ENCODE peak calls at places on chromosomes 3 and 15, in seven cellular contexts. One of them, this sample, is unnamed.

GRCh38 chr15:70698412-70698811 is 64.9 kb downstream of the UACA start:
- DNase-seq in body of pancreas: no peak
- DNase-seq in OCI-LY7: no peak
- DNase-seq in A549: no peak
- DNase-seq in K562: no peak
- DNase-seq in AG09309: no peak
- DNase-seq in cardiac fibroblast: no peak
- DNase-seq in this sample: no peak

GRCh38 chr3:58237238-58237939 is at the start of gene ABHD6:
- DNase-seq in body of pancreas: peak; percentile 74
- DNase-seq in OCI-LY7: peak; percentile 86
- DNase-seq in A549: peak; percentile 61
- DNase-seq in K562: peak; percentile 86
- DNase-seq in AG09309: peak; percentile 17
- DNase-seq in cardiac fibroblast: peak; percentile 70
- DNase-seq in this sample: peak; percentile 80

GRCh38 chr15:98713585-98714001 is 65.3 kb downstream of the IGF1R start:
- DNase-seq in body of pancreas: no peak
- DNase-seq in OCI-LY7: peak; percentile 31
- DNase-seq in A549: no peak
- DNase-seq in K562: no peak
- DNase-seq in AG09309: no peak
- DNase-seq in cardiac fibroblast: no peak
- DNase-seq in this sample: peak; percentile 17

GRCh38 chr3:71497367-71497925 is 86.1 kb downstream of the FOXP1 start:
- DNase-seq in body of pancreas: no peak
- DNase-seq in OCI-LY7: no peak
- DNase-seq in A549: no peak
- DNase-seq in K562: no peak
- DNase-seq in AG09309: no peak
- DNase-seq in cardiac fibroblast: no peak
- DNase-seq in this sample: no peak

GRCh38 chr15:75029378-75030022 is 6.1 kb downstream of the PPCDC start:
- DNase-seq in body of pancreas: peak; percentile 94
- DNase-seq in OCI-LY7: peak; percentile 88
- DNase-seq in A549: peak; percentile 87
- DNase-seq in K562: peak; percentile 86
- DNase-seq in AG09309: peak; percentile 46
- DNase-seq in cardiac fibroblast: peak; percentile 94
- DNase-seq in this sample: peak; percentile 97

GRCh38 chr3:160168290-160168689 is 56.9 kb upstream of the C3orf80 start:
- DNase-seq in body of pancreas: no peak
- DNase-seq in OCI-LY7: no peak
- DNase-seq in A549: no peak
- DNase-seq in K562: no peak
- DNase-seq in AG09309: no peak
- DNase-seq in cardiac fibroblast: no peak
- DNase-seq in this sample: no peak

GRCh38 chr3:29937185-29937584 is 656.3 kb downstream of the RBMS3 start:
- DNase-seq in body of pancreas: no peak
- DNase-seq in OCI-LY7: no peak
- DNase-seq in A549: peak; percentile 15
- DNase-seq in K562: no peak
- DNase-seq in AG09309: no peak
- DNase-seq in cardiac fibroblast: peak; percentile 19
- DNase-seq in this sample: no peak

GRCh38 chr3:134197681-134198261 is 52.9 kb downstream of the RYK start:
- DNase-seq in body of pancreas: no peak
- DNase-seq in OCI-LY7: peak; percentile 56
- DNase-seq in A549: peak; percentile 44
- DNase-seq in K562: peak; percentile 49
- DNase-seq in AG09309: peak; percentile 53
- DNase-seq in cardiac fibroblast: peak; percentile 75
- DNase-seq in this sample: peak; percentile 11

GRCh38 chr3:53842436-53843194 is 3.6 kb downstream of the CHDH start:
- DNase-seq in body of pancreas: peak; percentile 88
- DNase-seq in OCI-LY7: no peak
- DNase-seq in A549: peak; percentile 48
- DNase-seq in K562: no peak
- DNase-seq in AG09309: no peak
- DNase-seq in cardiac fibroblast: peak; percentile 29
- DNase-seq in this sample: no peak

GRCh38 chr3:17469954-17470353 is 272.5 kb downstream of the TBC1D5 start:
- DNase-seq in body of pancreas: no peak
- DNase-seq in OCI-LY7: no peak
- DNase-seq in A549: no peak
- DNase-seq in K562: no peak
- DNase-seq in AG09309: no peak
- DNase-seq in cardiac fibroblast: no peak
- DNase-seq in this sample: no peak

GRCh38 chr3:15295506-15295905 is 36.9 kb downstream of the SH3BP5 start:
- DNase-seq in body of pancreas: no peak
- DNase-seq in OCI-LY7: no peak
- DNase-seq in A549: no peak
- DNase-seq in K562: no peak
- DNase-seq in AG09309: no peak
- DNase-seq in cardiac fibroblast: peak; percentile 96
- DNase-seq in this sample: no peak

GRCh38 chr15:101583284-101583683 is 68.9 kb downstream of the TM2D3 start:
- DNase-seq in body of pancreas: no peak
- DNase-seq in OCI-LY7: no peak
- DNase-seq in A549: no peak
- DNase-seq in K562: no peak
- DNase-seq in AG09309: no peak
- DNase-seq in cardiac fibroblast: no peak
- DNase-seq in this sample: no peak

GRCh38 chr15:70936326-70936725 is 43.7 kb downstream of the LRRC49 start:
- DNase-seq in body of pancreas: no peak
- DNase-seq in OCI-LY7: no peak
- DNase-seq in A549: no peak
- DNase-seq in K562: no peak
- DNase-seq in AG09309: no peak
- DNase-seq in cardiac fibroblast: peak; percentile 26
- DNase-seq in this sample: no peak

GRCh38 chr3:181952221-181952620 is 240.5 kb downstream of the SOX2 start:
- DNase-seq in body of pancreas: no peak
- DNase-seq in OCI-LY7: no peak
- DNase-seq in A549: no peak
- DNase-seq in K562: no peak
- DNase-seq in AG09309: no peak
- DNase-seq in cardiac fibroblast: no peak
- DNase-seq in this sample: no peak

GRCh38 chr15:36511594-36511993 is 67.8 kb upstream of the CDIN1 start:
- DNase-seq in body of pancreas: no peak
- DNase-seq in OCI-LY7: no peak
- DNase-seq in A549: no peak
- DNase-seq in K562: no peak
- DNase-seq in AG09309: no peak
- DNase-seq in cardiac fibroblast: no peak
- DNase-seq in this sample: no peak

GRCh38 chr3:10283638-10284037 is 9.1 kb downstream of the GHRL start:
- DNase-seq in body of pancreas: peak; percentile 72
- DNase-seq in OCI-LY7: no peak
- DNase-seq in A549: no peak
- DNase-seq in K562: no peak
- DNase-seq in AG09309: no peak
- DNase-seq in cardiac fibroblast: no peak
- DNase-seq in this sample: no peak

GRCh38 chr3:185558395-185558794 is 6.0 kb upstream of the LIPH start:
- DNase-seq in body of pancreas: peak; percentile 70
- DNase-seq in OCI-LY7: no peak
- DNase-seq in A549: no peak
- DNase-seq in K562: peak; percentile 67
- DNase-seq in AG09309: no peak
- DNase-seq in cardiac fibroblast: no peak
- DNase-seq in this sample: no peak

GRCh38 chr3:46719044-46719565 is 1.4 kb upstream of the PRSS50 start:
- DNase-seq in body of pancreas: no peak
- DNase-seq in OCI-LY7: no peak
- DNase-seq in A549: no peak
- DNase-seq in K562: no peak
- DNase-seq in AG09309: no peak
- DNase-seq in cardiac fibroblast: no peak
- DNase-seq in this sample: no peak

GRCh38 chr15:63321462-63321861 is 44.1 kb downstream of the APH1B start:
- DNase-seq in body of pancreas: no peak
- DNase-seq in OCI-LY7: no peak
- DNase-seq in A549: no peak
- DNase-seq in K562: no peak
- DNase-seq in AG09309: no peak
- DNase-seq in cardiac fibroblast: no peak
- DNase-seq in this sample: no peak

GRCh38 chr3:52521881-52522650 is 11.6 kb downstream of the NT5DC2 start:
- DNase-seq in body of pancreas: no peak
- DNase-seq in OCI-LY7: no peak
- DNase-seq in A549: no peak
- DNase-seq in K562: no peak
- DNase-seq in AG09309: no peak
- DNase-seq in cardiac fibroblast: no peak
- DNase-seq in this sample: no peak

GRCh38 chr3:184481924-184482671 is 79.5 kb upstream of the EPHB3 start:
- DNase-seq in body of pancreas: no peak
- DNase-seq in OCI-LY7: no peak
- DNase-seq in A549: no peak
- DNase-seq in K562: no peak
- DNase-seq in AG09309: no peak
- DNase-seq in cardiac fibroblast: no peak
- DNase-seq in this sample: no peak

GRCh38 chr3:45606991-45607712 is 12.6 kb downstream of the LIMD1 start:
- DNase-seq in body of pancreas: no peak
- DNase-seq in OCI-LY7: no peak
- DNase-seq in A549: no peak
- DNase-seq in K562: no peak
- DNase-seq in AG09309: no peak
- DNase-seq in cardiac fibroblast: peak; percentile 40
- DNase-seq in this sample: no peak

GRCh38 chr3:90026406-90026805 is 919.0 kb downstream of the EPHA3 start:
- DNase-seq in body of pancreas: no peak
- DNase-seq in OCI-LY7: no peak
- DNase-seq in A549: no peak
- DNase-seq in K562: no peak
- DNase-seq in AG09309: no peak
- DNase-seq in cardiac fibroblast: no peak
- DNase-seq in this sample: no peak

GRCh38 chr15:66966256-66966655 is 99.1 kb upstream of the SMAD3 start:
- DNase-seq in body of pancreas: no peak
- DNase-seq in OCI-LY7: peak; percentile 44
- DNase-seq in A549: no peak
- DNase-seq in K562: no peak
- DNase-seq in AG09309: no peak
- DNase-seq in cardiac fibroblast: no peak
- DNase-seq in this sample: no peak
- TF ChIP-seq CTCF in body of pancreas: peak; percentile 34
- TF ChIP-seq CTCF in OCI-LY7: peak; percentile 73
- TF ChIP-seq CTCF in A549: peak; percentile 52
- TF ChIP-seq CTCF in K562: peak; percentile 45
- TF ChIP-seq CTCF in AG09309: peak; percentile 11
- TF ChIP-seq CTCF in cardiac fibroblast: no peak
- TF ChIP-seq CTCF in this sample: peak; percentile 49

GRCh38 chr15:69380100-69380725 is 33.9 kb upstream of the KIF23 start:
- DNase-seq in body of pancreas: no peak
- DNase-seq in OCI-LY7: no peak
- DNase-seq in A549: peak; percentile 41
- DNase-seq in K562: no peak
- DNase-seq in AG09309: no peak
- DNase-seq in cardiac fibroblast: peak; percentile 32
- DNase-seq in this sample: peak; percentile 25
- TF ChIP-seq CTCF in body of pancreas: peak; percentile 11
- TF ChIP-seq CTCF in OCI-LY7: peak; percentile 19
- TF ChIP-seq CTCF in A549: peak; percentile 17
- TF ChIP-seq CTCF in K562: peak; percentile 68
- TF ChIP-seq CTCF in AG09309: peak; percentile 30
- TF ChIP-seq CTCF in cardiac fibroblast: peak; percentile 24
- TF ChIP-seq CTCF in this sample: no peak

DNA sequence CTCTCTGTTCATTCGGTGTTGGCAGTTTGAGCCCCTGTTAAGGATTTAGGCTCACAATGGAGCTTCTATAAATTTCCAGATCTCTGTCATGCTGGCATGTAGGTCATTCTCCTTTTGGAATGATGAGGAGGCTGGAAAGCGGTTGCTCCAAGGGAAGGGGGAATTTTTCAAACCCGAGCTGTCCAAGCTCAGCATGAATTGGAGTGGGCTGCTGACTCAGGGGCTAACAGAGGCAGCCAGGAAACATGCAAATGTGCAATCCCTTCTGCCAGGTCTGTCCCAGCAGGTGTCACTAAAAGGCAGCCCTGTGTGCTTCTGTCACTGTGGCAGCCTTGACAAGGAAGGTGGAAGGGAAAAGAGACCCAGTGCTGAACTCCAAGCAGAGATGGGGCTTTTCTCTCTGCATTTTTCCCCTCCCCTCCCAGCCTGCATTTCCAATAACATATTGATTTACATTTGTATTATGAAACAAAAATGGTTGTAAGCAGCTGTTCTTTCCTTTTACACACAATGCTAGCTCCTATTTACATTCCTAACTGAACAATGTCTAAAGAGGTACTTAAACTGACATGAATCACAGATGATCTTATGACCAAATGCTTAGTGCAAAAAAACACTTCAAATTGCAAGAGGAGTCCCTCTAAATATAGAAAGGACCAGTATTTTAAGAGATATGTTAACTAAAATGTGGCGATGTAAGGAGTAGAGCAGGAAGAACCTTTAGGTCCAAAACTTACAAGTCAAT is 84.4 kb upstream of the ATP10A start:
- DNase-seq in body of pancreas: peak; percentile 16
- DNase-seq in OCI-LY7: peak; percentile 64
- DNase-seq in A549: peak; percentile 26
- DNase-seq in K562: no peak
- DNase-seq in AG09309: peak; percentile 29
- DNase-seq in cardiac fibroblast: no peak
- DNase-seq in this sample: no peak
- TF ChIP-seq CTCF in body of pancreas: peak; percentile 44
- TF ChIP-seq CTCF in OCI-LY7: peak; percentile 68
- TF ChIP-seq CTCF in A549: peak; percentile 3
- TF ChIP-seq CTCF in K562: no peak
- TF ChIP-seq CTCF in AG09309: peak; percentile 21
- TF ChIP-seq CTCF in cardiac fibroblast: no peak
- TF ChIP-seq CTCF in this sample: no peak

GRCh38 chr3:179832333-179832854 is 179.6 kb downstream of the USP13 start:
- DNase-seq in body of pancreas: no peak
- DNase-seq in OCI-LY7: no peak
- DNase-seq in A549: no peak
- DNase-seq in K562: no peak
- DNase-seq in AG09309: no peak
- DNase-seq in cardiac fibroblast: no peak
- DNase-seq in this sample: no peak

GRCh38 chr3:179842061-179842460 is 189.2 kb downstream of the USP13 start:
- DNase-seq in body of pancreas: no peak
- DNase-seq in OCI-LY7: no peak
- DNase-seq in A549: no peak
- DNase-seq in K562: no peak
- DNase-seq in AG09309: no peak
- DNase-seq in cardiac fibroblast: no peak
- DNase-seq in this sample: no peak

GRCh38 chr3:179840985-179841384 is 188.1 kb downstream of the USP13 start:
- DNase-seq in body of pancreas: peak; percentile 15
- DNase-seq in OCI-LY7: no peak
- DNase-seq in A549: peak; percentile 12
- DNase-seq in K562: no peak
- DNase-seq in AG09309: peak; percentile 4
- DNase-seq in cardiac fibroblast: peak; percentile 45
- DNase-seq in this sample: no peak

GRCh38 chr3:179833294-179833693 is 180.5 kb downstream of the USP13 start:
- DNase-seq in body of pancreas: no peak
- DNase-seq in OCI-LY7: no peak
- DNase-seq in A549: no peak
- DNase-seq in K562: no peak
- DNase-seq in AG09309: no peak
- DNase-seq in cardiac fibroblast: no peak
- DNase-seq in this sample: no peak

GRCh38 chr3:179837374-179837773 is 184.5 kb downstream of the USP13 start:
- DNase-seq in body of pancreas: no peak
- DNase-seq in OCI-LY7: no peak
- DNase-seq in A549: no peak
- DNase-seq in K562: no peak
- DNase-seq in AG09309: no peak
- DNase-seq in cardiac fibroblast: peak; percentile 20
- DNase-seq in this sample: no peak
- TF ChIP-seq CTCF in body of pancreas: no peak
- TF ChIP-seq CTCF in OCI-LY7: no peak
- TF ChIP-seq CTCF in A549: no peak
- TF ChIP-seq CTCF in K562: no peak
- TF ChIP-seq CTCF in AG09309: no peak
- TF ChIP-seq CTCF in cardiac fibroblast: no peak
- TF ChIP-seq CTCF in this sample: no peak